ENCODE peak calls at places on chromosomes 5 and 9, in nine cellular contexts. One of them, this sample, is unnamed.

GRCh38 chr9:88532320-88532719 is 2.7 kb upstream of the NXNL2 start:
- DNase-seq in C1 segment of cervical spinal cord: no peak
- DNase-seq in activated CD4-positive, CD25-positive, alpha-beta regulatory T cell treated with anti-CD3 and anti-CD28 coated beads, Interleukin-2, amount 50 U/mL, for 16 hours: no peak
- DNase-seq in HuH-7.5: peak; percentile 68
- DNase-seq in GM19239: no peak
- DNase-seq in T1000: no peak
- DNase-seq in HTR-8/SVneo: no peak
- DNase-seq in NCI-H2029: no peak
- DNase-seq in choroid plexus epithelial cell: peak; percentile 78
- DNase-seq in this sample: no peak

GRCh38 chr5:542693-543311 is 18.6 kb upstream of the SLC9A3 start:
- DNase-seq in GM19239: no peak
- DNase-seq in activated CD4-positive, CD25-positive, alpha-beta regulatory T cell treated with anti-CD3 and anti-CD28 coated beads, Interleukin-2, amount 50 U/mL, for 16 hours: no peak
- DNase-seq in HTR-8/SVneo: no peak
- DNase-seq in HuH-7.5: no peak
- DNase-seq in NCI-H2029: no peak
- DNase-seq in C1 segment of cervical spinal cord: no peak
- DNase-seq in choroid plexus epithelial cell: no peak
- DNase-seq in T1000: no peak
- DNase-seq in this sample: no peak

GRCh38 chr5:150140830-150141229 is 14.8 kb downstream of the PDGFRB start:
- DNase-seq in T1000: no peak
- DNase-seq in GM19239: no peak
- DNase-seq in HTR-8/SVneo: no peak
- DNase-seq in activated CD4-positive, CD25-positive, alpha-beta regulatory T cell treated with anti-CD3 and anti-CD28 coated beads, Interleukin-2, amount 50 U/mL, for 16 hours: no peak
- DNase-seq in choroid plexus epithelial cell: peak; percentile 95
- DNase-seq in HuH-7.5: no peak
- DNase-seq in C1 segment of cervical spinal cord: no peak
- DNase-seq in NCI-H2029: no peak
- DNase-seq in this sample: no peak

GRCh38 chr5:13695076-13695712 is 249.3 kb downstream of the DNAH5 start:
- DNase-seq in activated CD4-positive, CD25-positive, alpha-beta regulatory T cell treated with anti-CD3 and anti-CD28 coated beads, Interleukin-2, amount 50 U/mL, for 16 hours: no peak
- DNase-seq in C1 segment of cervical spinal cord: no peak
- DNase-seq in GM19239: no peak
- DNase-seq in NCI-H2029: no peak
- DNase-seq in HTR-8/SVneo: no peak
- DNase-seq in choroid plexus epithelial cell: no peak
- DNase-seq in T1000: no peak
- DNase-seq in HuH-7.5: peak; percentile 20
- DNase-seq in this sample: no peak

GRCh38 chr9:111805262-111805661 is 10.5 kb upstream of the SHOC1 start:
- DNase-seq in T1000: no peak
- DNase-seq in NCI-H2029: no peak
- DNase-seq in HTR-8/SVneo: no peak
- DNase-seq in C1 segment of cervical spinal cord: no peak
- DNase-seq in choroid plexus epithelial cell: no peak
- DNase-seq in activated CD4-positive, CD25-positive, alpha-beta regulatory T cell treated with anti-CD3 and anti-CD28 coated beads, Interleukin-2, amount 50 U/mL, for 16 hours: no peak
- DNase-seq in HuH-7.5: no peak
- DNase-seq in GM19239: no peak
- DNase-seq in this sample: no peak

GRCh38 chr5:139481122-139481533 is 1.4 kb downstream of the STING1 start:
- DNase-seq in T1000: no peak
- DNase-seq in GM19239: no peak
- DNase-seq in activated CD4-positive, CD25-positive, alpha-beta regulatory T cell treated with anti-CD3 and anti-CD28 coated beads, Interleukin-2, amount 50 U/mL, for 16 hours: no peak
- DNase-seq in HTR-8/SVneo: no peak
- DNase-seq in C1 segment of cervical spinal cord: no peak
- DNase-seq in choroid plexus epithelial cell: no peak
- DNase-seq in NCI-H2029: no peak
- DNase-seq in HuH-7.5: no peak
- DNase-seq in this sample: no peak

GRCh38 chr9:38036359-38037084 is 32.5 kb downstream of the SHB start:
- DNase-seq in NCI-H2029: no peak
- DNase-seq in activated CD4-positive, CD25-positive, alpha-beta regulatory T cell treated with anti-CD3 and anti-CD28 coated beads, Interleukin-2, amount 50 U/mL, for 16 hours: no peak
- DNase-seq in GM19239: no peak
- DNase-seq in choroid plexus epithelial cell: peak; percentile 72
- DNase-seq in HuH-7.5: no peak
- DNase-seq in C1 segment of cervical spinal cord: no peak
- DNase-seq in T1000: no peak
- DNase-seq in HTR-8/SVneo: no peak
- DNase-seq in this sample: no peak

GRCh38 chr5:395156-395920 is 47.6 kb upstream of the EXOC3 start:
- DNase-seq in T1000: no peak
- DNase-seq in choroid plexus epithelial cell: peak; percentile 42
- DNase-seq in activated CD4-positive, CD25-positive, alpha-beta regulatory T cell treated with anti-CD3 and anti-CD28 coated beads, Interleukin-2, amount 50 U/mL, for 16 hours: no peak
- DNase-seq in GM19239: no peak
- DNase-seq in NCI-H2029: no peak
- DNase-seq in HuH-7.5: no peak
- DNase-seq in C1 segment of cervical spinal cord: no peak
- DNase-seq in HTR-8/SVneo: peak; percentile 80
- DNase-seq in this sample: no peak

GRCh38 chr9:3386753-3387152 is 139.0 kb downstream of the RFX3 start:
- DNase-seq in GM19239: no peak
- DNase-seq in HuH-7.5: no peak
- DNase-seq in NCI-H2029: no peak
- DNase-seq in HTR-8/SVneo: no peak
- DNase-seq in activated CD4-positive, CD25-positive, alpha-beta regulatory T cell treated with anti-CD3 and anti-CD28 coated beads, Interleukin-2, amount 50 U/mL, for 16 hours: no peak
- DNase-seq in C1 segment of cervical spinal cord: no peak
- DNase-seq in choroid plexus epithelial cell: peak; percentile 10
- DNase-seq in T1000: no peak
- DNase-seq in this sample: no peak

GRCh38 chr5:123422433-123423277 is 548 bp downstream of the CEP120 start:
- DNase-seq in choroid plexus epithelial cell: peak; percentile 51
- DNase-seq in activated CD4-positive, CD25-positive, alpha-beta regulatory T cell treated with anti-CD3 and anti-CD28 coated beads, Interleukin-2, amount 50 U/mL, for 16 hours: no peak
- DNase-seq in C1 segment of cervical spinal cord: peak; percentile 34
- DNase-seq in T1000: no peak
- DNase-seq in GM19239: no peak
- DNase-seq in HTR-8/SVneo: peak; percentile 5
- DNase-seq in NCI-H2029: no peak
- DNase-seq in HuH-7.5: no peak
- DNase-seq in this sample: peak; percentile 34

GRCh38 chr5:93831449-93831848 is 90.0 kb upstream of the POU5F2 start:
- DNase-seq in NCI-H2029: no peak
- DNase-seq in T1000: peak; percentile 16
- DNase-seq in HTR-8/SVneo: peak; percentile 14
- DNase-seq in HuH-7.5: no peak
- DNase-seq in activated CD4-positive, CD25-positive, alpha-beta regulatory T cell treated with anti-CD3 and anti-CD28 coated beads, Interleukin-2, amount 50 U/mL, for 16 hours: no peak
- DNase-seq in C1 segment of cervical spinal cord: no peak
- DNase-seq in GM19239: no peak
- DNase-seq in choroid plexus epithelial cell: peak; percentile 77
- DNase-seq in this sample: no peak

GRCh38 chr5:112929336-112930081 is 7.5 kb upstream of the REEP5 start:
- DNase-seq in HuH-7.5: no peak
- DNase-seq in C1 segment of cervical spinal cord: no peak
- DNase-seq in choroid plexus epithelial cell: no peak
- DNase-seq in HTR-8/SVneo: no peak
- DNase-seq in GM19239: no peak
- DNase-seq in activated CD4-positive, CD25-positive, alpha-beta regulatory T cell treated with anti-CD3 and anti-CD28 coated beads, Interleukin-2, amount 50 U/mL, for 16 hours: no peak
- DNase-seq in NCI-H2029: no peak
- DNase-seq in T1000: no peak
- DNase-seq in this sample: no peak

GRCh38 chr5:159208508-159209437 is 580 bp downstream of the RNF145 start:
- DNase-seq in GM19239: no peak
- DNase-seq in activated CD4-positive, CD25-positive, alpha-beta regulatory T cell treated with anti-CD3 and anti-CD28 coated beads, Interleukin-2, amount 50 U/mL, for 16 hours: no peak
- DNase-seq in NCI-H2029: no peak
- DNase-seq in T1000: no peak
- DNase-seq in C1 segment of cervical spinal cord: peak; percentile 79
- DNase-seq in HuH-7.5: peak; percentile 36
- DNase-seq in HTR-8/SVneo: peak; percentile 25
- DNase-seq in choroid plexus epithelial cell: no peak
- DNase-seq in this sample: no peak

GRCh38 chr5:104431946-104432345 is 869.4 kb upstream of the NUDT12 start:
- DNase-seq in activated CD4-positive, CD25-positive, alpha-beta regulatory T cell treated with anti-CD3 and anti-CD28 coated beads, Interleukin-2, amount 50 U/mL, for 16 hours: no peak
- DNase-seq in HuH-7.5: no peak
- DNase-seq in choroid plexus epithelial cell: no peak
- DNase-seq in HTR-8/SVneo: no peak
- DNase-seq in C1 segment of cervical spinal cord: no peak
- DNase-seq in GM19239: no peak
- DNase-seq in T1000: no peak
- DNase-seq in NCI-H2029: no peak
- DNase-seq in this sample: no peak

GRCh38 chr5:16726538-16726946 is 109.7 kb upstream of the RETREG1 start:
- DNase-seq in T1000: no peak
- DNase-seq in activated CD4-positive, CD25-positive, alpha-beta regulatory T cell treated with anti-CD3 and anti-CD28 coated beads, Interleukin-2, amount 50 U/mL, for 16 hours: no peak
- DNase-seq in choroid plexus epithelial cell: peak; percentile 7
- DNase-seq in NCI-H2029: peak; percentile 58
- DNase-seq in C1 segment of cervical spinal cord: no peak
- DNase-seq in GM19239: no peak
- DNase-seq in HuH-7.5: no peak
- DNase-seq in HTR-8/SVneo: no peak
- DNase-seq in this sample: no peak

GRCh38 chr9:36457836-36458429 is 57.9 kb upstream of the RNF38 start:
- DNase-seq in HTR-8/SVneo: no peak
- DNase-seq in GM19239: no peak
- DNase-seq in NCI-H2029: no peak
- DNase-seq in activated CD4-positive, CD25-positive, alpha-beta regulatory T cell treated with anti-CD3 and anti-CD28 coated beads, Interleukin-2, amount 50 U/mL, for 16 hours: no peak
- DNase-seq in choroid plexus epithelial cell: no peak
- DNase-seq in C1 segment of cervical spinal cord: no peak
- DNase-seq in T1000: no peak
- DNase-seq in HuH-7.5: no peak
- DNase-seq in this sample: no peak

GRCh38 chr5:2251298-2251697 is 368.6 kb upstream of the IRX4 start:
- DNase-seq in GM19239: no peak
- DNase-seq in C1 segment of cervical spinal cord: no peak
- DNase-seq in HuH-7.5: no peak
- DNase-seq in T1000: no peak
- DNase-seq in NCI-H2029: no peak
- DNase-seq in choroid plexus epithelial cell: no peak
- DNase-seq in activated CD4-positive, CD25-positive, alpha-beta regulatory T cell treated with anti-CD3 and anti-CD28 coated beads, Interleukin-2, amount 50 U/mL, for 16 hours: no peak
- DNase-seq in HTR-8/SVneo: no peak
- DNase-seq in this sample: no peak

GRCh38 chr9:95725045-95725444 is 150.4 kb upstream of the ERCC6L2 start:
- DNase-seq in HTR-8/SVneo: no peak
- DNase-seq in NCI-H2029: no peak
- DNase-seq in HuH-7.5: no peak
- DNase-seq in GM19239: peak; percentile 16
- DNase-seq in C1 segment of cervical spinal cord: no peak
- DNase-seq in choroid plexus epithelial cell: no peak
- DNase-seq in T1000: no peak
- DNase-seq in activated CD4-positive, CD25-positive, alpha-beta regulatory T cell treated with anti-CD3 and anti-CD28 coated beads, Interleukin-2, amount 50 U/mL, for 16 hours: no peak
- DNase-seq in this sample: no peak

This sample was measured in LoVo.